ENCODE peak calls at places on chromosomes 4 and X, in five cellular contexts. I is OCI-LY7, H is HCT116, X is MM.1S, O is hepatocyte. S is an unnamed sample.
A peak's percentile ranks its signal among the peaks of the same experiment; 100 is the strongest.

GRCh38 chr4:190020790-190021717 is 6.0 kb downstream of the FRG2 start:
- DNase-seq in X (no peak), O (peak; percentile 61), H (no peak), I (no peak), S (peak; percentile 83)

GRCh38 chr4:17814140-17814539 is 3.4 kb downstream of the NCAPG start:
- DNase-seq in O (no peak), I (no peak), H (no peak), X (no peak), S (no peak)

GRCh38 chr4:109945056-109945455 is 32.4 kb downstream of the EGF start:
- DNase-seq in I (no peak), H (no peak), X (no peak), O (no peak), S (no peak)

GRCh38 chr4:103787057-103787456 is 67.3 kb upstream of the TACR3 start:
- DNase-seq in O (no peak), I (no peak), H (no peak), X (no peak), S (no peak)

GRCh38 chrX:19127649-19128168 is 5.4 kb upstream of the ADGRG2 start:
- DNase-seq in H (no peak), O (no peak), I (no peak), X (no peak), S (no peak)

GRCh38 chr4:5933996-5934831 is 41.3 kb upstream of the CRMP1 start:
- DNase-seq in I (no peak), O (no peak), H (no peak), X (no peak), S (no peak)

GRCh38 chrX:13716905-13717304 is 17.5 kb downstream of the TRAPPC2 start:
- DNase-seq in X (peak; percentile 22), O (no peak), I (no peak), H (no peak), S (no peak)

GRCh38 chr4:124423160-124423559 is 289.4 kb downstream of the ANKRD50 start:
- DNase-seq in H (no peak), I (no peak), X (no peak), O (peak; percentile 27), S (no peak)

GRCh38 chr4:120857312-120857711 is 65.2 kb downstream of the PRDM5 start:
- DNase-seq in H (no peak), X (peak; percentile 48), O (no peak), I (no peak), S (no peak)

GRCh38 chr4:107519057-107519456 is 201.0 kb downstream of the PAPSS1 start:
- DNase-seq in I (peak; percentile 1), O (peak; percentile 60), H (peak; percentile 19), X (peak; percentile 42), S (peak; percentile 47)

GRCh38 chr4:67035501-67035900 is 509.8 kb downstream of the CENPC start:
- DNase-seq in I (no peak), O (no peak), X (no peak), H (no peak), S (no peak)

GRCh38 chr4:168677063-168677462 is 180.2 kb downstream of the PALLD start:
- DNase-seq in H (no peak), I (no peak), O (no peak), X (no peak), S (no peak)

GRCh38 chr4:8465615-8466611 is 25.3 kb downstream of the TRMT44 start:
- DNase-seq in O (no peak), X (no peak), I (no peak), H (no peak), S (no peak)
- H4K20me1 ChIP-seq in O (no peaks in the 10 kb centered on the region), X (no peaks in the 10 kb centered on the region), I (peaks cover 6% of the 10 kb centered on the region), H (no peaks in the 10 kb centered on the region), S (no peaks in the 10 kb centered on the region)

GRCh38 chrX:153981231-153981630 is 8.7 kb downstream of the TMEM187 start:
- DNase-seq in I (no peak), H (no peak), O (no peak), X (no peak), S (no peak)
- H3K27ac ChIP-seq in I (no peak overlapping the region), H (no peak overlapping the region), O (no peak overlapping the region), X (peak overlapping the region; percentile 81), S (no peak overlapping the region)

DNA sequence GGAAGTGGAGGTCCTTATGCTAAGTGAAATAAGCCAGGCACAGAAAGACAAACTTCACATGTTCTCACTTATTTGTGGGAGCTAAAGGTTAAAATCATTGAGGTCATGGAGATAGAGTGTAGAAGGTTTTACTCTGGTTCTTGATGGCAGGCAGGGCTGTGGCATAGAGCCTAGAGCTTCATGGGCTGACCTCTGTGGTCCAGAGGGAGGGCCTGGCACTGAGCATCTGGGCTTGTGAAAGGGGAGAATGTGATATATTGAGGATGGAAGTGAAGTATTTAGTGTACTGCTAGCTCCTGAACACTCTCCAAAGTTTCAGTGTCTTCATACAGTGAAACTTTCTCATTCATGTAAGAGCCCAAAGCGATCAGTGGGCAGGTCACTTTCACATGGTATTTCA is 71.3 kb upstream of the ANXA3 start:
- DNase-seq in X (no peak), I (no peak), H (no peak), O (no peak), S (no peak)
- TF ChIP-seq EZH2phosphoT487 in X (no peak), I (no peak), H (no peak), O (no peak), S (no peak)

GRCh38 chr4:3531306-3531886 is 826 bp downstream of the LRPAP1 start:
- DNase-seq in H (no peak), I (peak; percentile 25), X (no peak), O (peak; percentile 22), S (no peak)
- H4K20me1 ChIP-seq in H (no peaks in the 10 kb centered on the region), I (peaks cover 14% of the 10 kb centered on the region), X (no peaks in the 10 kb centered on the region), O (peaks cover 47% of the 10 kb centered on the region), S (peaks cover 58% of the 10 kb centered on the region)

DNA sequence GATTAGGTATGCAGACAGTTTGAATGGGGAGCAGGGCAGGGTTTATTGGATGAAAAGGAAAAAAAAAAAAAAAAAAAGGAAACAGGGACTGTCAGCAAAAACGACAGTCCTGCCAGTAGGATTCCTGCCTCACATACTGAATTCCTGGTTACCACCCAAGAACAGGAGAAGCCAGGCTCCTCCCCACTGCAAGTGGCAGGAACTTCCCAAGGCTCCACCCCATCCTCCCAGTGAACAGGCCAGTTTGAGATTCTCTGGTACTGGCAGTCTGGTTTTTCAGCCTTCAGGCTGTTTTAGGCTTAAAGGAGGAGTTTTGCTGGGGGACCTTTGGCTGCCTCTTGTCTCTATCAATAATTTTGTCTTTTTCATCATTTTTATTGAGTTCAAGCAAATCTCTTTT is 360.1 kb upstream of the CXorf51A start:
- DNase-seq in H (no peak), X (no peak), I (no peak), O (no peak), S (no peak)
- H3K27ac ChIP-seq in H (no peak overlapping the region), X (no peak overlapping the region), I (no peak overlapping the region), O (no peak overlapping the region), S (no peak overlapping the region)

DNA sequence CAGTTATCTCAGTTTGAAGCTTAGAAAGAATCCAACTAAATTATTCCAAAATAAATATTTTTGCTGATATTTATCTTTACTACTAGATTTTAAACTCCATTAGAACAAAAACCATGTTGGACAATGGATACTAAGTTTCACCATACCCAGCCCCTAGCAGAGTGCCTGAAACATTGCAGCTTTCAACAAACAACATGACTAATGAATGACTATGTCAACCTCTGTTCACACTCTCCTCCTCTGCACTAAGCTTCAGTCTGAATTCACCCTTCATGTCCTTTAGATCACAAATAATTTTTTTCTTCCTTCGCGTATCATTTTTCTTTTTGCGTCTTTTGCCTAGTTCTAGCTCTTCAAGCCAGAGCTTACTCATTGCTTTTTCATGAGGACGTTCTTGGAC is 315.2 kb downstream of the PCDH10 start:
- DNase-seq in O (no peak), X (no peak), I (no peak), H (no peak), S (no peak)
- TF ChIP-seq EZH2phosphoT487 in O (no peak), X (no peak), I (no peak), H (no peak), S (no peak)

DNA sequence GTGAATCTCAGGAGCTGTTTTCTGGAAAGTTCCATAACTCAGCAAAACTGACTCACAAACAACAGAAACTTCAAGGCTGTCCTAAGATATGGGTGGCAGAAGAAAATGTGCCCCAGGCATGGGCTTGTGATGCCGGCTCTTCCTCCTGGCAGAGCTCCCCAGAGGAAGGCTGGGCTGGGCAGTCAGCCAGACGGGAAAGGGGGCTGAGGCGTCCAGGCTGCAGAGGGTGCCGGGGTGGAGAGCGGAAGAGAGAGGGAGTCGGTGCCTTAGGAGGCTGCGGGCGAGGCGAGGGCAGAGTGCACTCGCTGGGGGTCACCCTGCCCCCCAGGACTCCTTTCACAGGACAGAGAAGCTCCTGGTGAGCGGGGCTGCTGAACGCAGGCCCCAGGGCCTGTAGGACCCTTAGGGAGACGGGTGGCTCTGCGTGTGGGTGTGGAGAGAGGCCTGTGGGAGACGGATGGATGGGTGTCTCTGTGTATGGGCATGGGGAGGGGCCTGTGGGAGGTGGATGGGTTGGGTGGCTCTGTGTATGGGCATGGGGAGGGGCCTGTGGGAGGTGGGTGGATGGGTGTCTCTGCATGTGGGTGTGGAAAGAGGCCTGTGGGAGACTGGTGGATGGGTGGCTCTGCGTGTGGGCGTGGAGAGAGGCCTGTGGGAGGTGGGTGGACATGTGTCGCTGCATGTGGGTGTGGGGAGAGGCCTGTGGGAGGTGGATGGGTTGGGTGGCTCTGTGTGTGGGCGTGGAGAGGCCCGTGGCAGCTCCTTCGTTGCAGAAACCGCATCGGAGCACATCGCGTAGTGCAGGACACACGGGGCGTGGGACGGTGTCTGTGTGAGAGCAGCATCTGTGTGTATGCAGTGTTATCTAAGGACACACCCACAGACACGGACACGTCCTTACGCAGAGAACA is 15.9 kb downstream of the PCGF3 start:
- DNase-seq in O (no peak), H (no peak), I (no peak), X (no peak), S (no peak)
- H4K20me1 ChIP-seq in O (peaks cover 77% of the 10 kb centered on the region), H (no peaks in the 10 kb centered on the region), I (no peaks in the 10 kb centered on the region), X (no peaks in the 10 kb centered on the region), S (peaks cover 89% of the 10 kb centered on the region)

GRCh38 chr4:112167790-112168189 is 22.5 kb downstream of the FAM241A start:
- DNase-seq in X (peak; percentile 77), O (no peak), I (peak; percentile 53), H (no peak), S (no peak)
- H3K27ac ChIP-seq in X (no peak overlapping the region), O (no peak overlapping the region), I (peak overlapping the region; percentile 12), H (peak overlapping the region; percentile 95), S (no peak overlapping the region)

GRCh38 chr4:182748949-182749348 is 168.2 kb downstream of the DCTD start:
- DNase-seq in O (no peak), H (no peak), I (no peak), X (no peak), S (no peak)

GRCh38 chr4:182749768-182750167 is 167.4 kb downstream of the DCTD start:
- DNase-seq in X (no peak), H (no peak), O (no peak), I (no peak), S (no peak)

GRCh38 chr4:182756161-182756690 is 161.0 kb downstream of the DCTD start:
- DNase-seq in O (no peak), X (no peak), H (no peak), I (no peak), S (no peak)

GRCh38 chr4:182754895-182755294 is 162.3 kb downstream of the DCTD start:
- DNase-seq in O (no peak), H (no peak), X (no peak), I (no peak), S (no peak)

GRCh38 chr4:182752158-182752910 is 164.9 kb downstream of the DCTD start:
- DNase-seq in H (no peak), O (no peak), I (no peak), X (no peak), S (peak; percentile 45)
- TF ChIP-seq EZH2phosphoT487 in H (no peak), O (no peak), I (no peak), X (no peak), S (no peak)

GRCh38 chr4:39719804-39720580 is 22.1 kb downstream of the UBE2K start:
- DNase-seq in I (no peak), O (no peak), H (no peak), X (no peak), S (no peak)
- H4K20me1 ChIP-seq in I (peaks cover 9% of the 10 kb centered on the region), O (peaks cover 89% of the 10 kb centered on the region), H (peaks cover 40% of the 10 kb centered on the region), X (peaks cover 17% of the 10 kb centered on the region), S (peaks cover 60% of the 10 kb centered on the region)

S was measured in neural progenitor cell.